ENCODE peak calls at places on chromosomes 2 and 18, in eight cellular contexts. X is cardiac muscle cell, Q is heart left ventricle, F is hepatocyte, W is ovary, O is lower lobe of right lung, B is neural progenitor cell, S is PC-9. V is an unnamed sample.

GRCh38 chr2:1781291-1782080 is 37.2 kb upstream of the PXDN start:
- DNase-seq in X (no peak), Q (no peak), F (no peak), W (no peak), O (no peak), B (no peak), S (no peak), V (no peak)

GRCh38 chr18:36583155-36583745 is 245.6 kb downstream of the TPGS2 start:
- DNase-seq in X (peak; percentile 16), Q (no peak), F (no peak), W (no peak), O (no peak), B (peak; percentile 91), S (no peak), V (no peak)

GRCh38 chr2:191844706-191845105 is 2.2 kb downstream of the CAVIN2 start:
- DNase-seq in X (no peak), Q (no peak), F (no peak), W (no peak), O (no peak), B (no peak), S (no peak), V (no peak)

GRCh38 chr2:133130548-133131246 is 437.6 kb downstream of the NCKAP5 start:
- DNase-seq in X (no peak), Q (no peak), F (no peak), W (no peak), O (no peak), B (no peak), S (no peak), V (no peak)

GRCh38 chr2:237927135-237927534 is 39.7 kb upstream of the UBE2F start:
- DNase-seq in X (no peak), Q (no peak), F (no peak), W (no peak), O (no peak), B (peak; percentile 47), S (no peak), V (no peak)

GRCh38 chr2:107303964-107304363 is 418.0 kb upstream of the ST6GAL2 start:
- DNase-seq in X (peak; percentile 42), Q (no peak), F (no peak), W (no peak), O (no peak), B (no peak), S (no peak), V (no peak)

GRCh38 chr2:169771612-169772011 is 27.1 kb upstream of the SSB start:
- DNase-seq in X (no peak), Q (no peak), F (peak; percentile 30), W (no peak), O (no peak), B (no peak), S (no peak), V (no peak)

GRCh38 chr2:3738454-3738853 is 35.1 kb downstream of the DCDC2C start:
- DNase-seq in X (peak; percentile 21), Q (no peak), F (peak; percentile 59), W (no peak), O (no peak), B (peak; percentile 72), S (peak; percentile 39), V (no peak)

GRCh38 chr2:71468279-71469015 is 15.1 kb downstream of the DYSF start:
- DNase-seq in X (no peak), Q (no peak), F (no peak), W (no peak), O (no peak), B (no peak), S (no peak), V (no peak)

GRCh38 chr2:55986700-55987440 is 63.3 kb upstream of the EFEMP1 start:
- DNase-seq in X (peak; percentile 48), Q (no peak), F (no peak), W (no peak), O (no peak), B (no peak), S (peak; percentile 48), V (no peak)

GRCh38 chr2:75238670-75239330 is 39.5 kb upstream of the TACR1 start:
- DNase-seq in X (peak; percentile 72), Q (no peak), F (no peak), W (no peak), O (no peak), B (no peak), S (peak; percentile 95), V (peak; percentile 63)

GRCh38 chr18:42392416-42392815 is 437.4 kb downstream of the PIK3C3 start:
- DNase-seq in X (no peak), Q (no peak), F (no peak), W (no peak), O (no peak), B (no peak), S (no peak), V (no peak)

GRCh38 chr2:126658910-126659613 is 3.1 kb downstream of the GYPC start:
- DNase-seq in X (peak; percentile 88), Q (peak; percentile 74), F (no peak), W (peak; percentile 59), O (peak; percentile 81), B (no peak), S (no peak), V (no peak)

GRCh38 chr2:194253528-194254259 is 1403.3 kb upstream of the SLC39A10 start:
- DNase-seq in X (no peak), Q (no peak), F (no peak), W (no peak), O (no peak), B (no peak), S (no peak), V (no peak)

GRCh38 chr2:178194600-178195389 is 483 bp downstream of the OSBPL6 start:
- DNase-seq in X (peak; percentile 69), Q (peak; percentile 43), F (peak; percentile 52), W (peak; percentile 42), O (peak; percentile 49), B (peak; percentile 77), S (no peak), V (peak; percentile 4)
- H3K27me3 ChIP-seq in X (peaks cover 30% of the 10 kb centered on the region), Q (no peaks in the 10 kb centered on the region), F (peaks cover 33% of the 10 kb centered on the region), W (no peaks in the 10 kb centered on the region), O (no peaks in the 10 kb centered on the region), B (peaks cover 33% of the 10 kb centered on the region), S (peaks cover 24% of the 10 kb centered on the region), V (no peaks in the 10 kb centered on the region)

GRCh38 chr2:47207614-47208013 is 52.5 kb upstream of the STPG4 start:
- DNase-seq in X (no peak), Q (no peak), F (no peak), W (no peak), O (no peak), B (no peak), S (no peak), V (no peak)
- TF ChIP-seq CTCF in X (no peak), Q (no peak), F (no peak), W (no peak), O (no peak), B (no peak), S (no peak), V (no peak)

GRCh38 chr2:42602218-42602936 is 33.9 kb downstream of the MTA3 start:
- DNase-seq in X (no peak), Q (no peak), F (peak; percentile 8), W (no peak), O (no peak), B (no peak), S (no peak), V (no peak)
- H3K36me3 ChIP-seq in X (no peaks in the 10 kb centered on the region), Q (no peaks in the 10 kb centered on the region), F (no peaks in the 10 kb centered on the region), W (no peaks in the 10 kb centered on the region), O (peaks cover 3% of the 10 kb centered on the region), B (no peaks in the 10 kb centered on the region), S (no peaks in the 10 kb centered on the region), V (peaks cover 2% of the 10 kb centered on the region)

GRCh38 chr2:114056294-114057143 is 166.6 kb downstream of the ACTR3 start:
- DNase-seq in X (no peak), Q (no peak), F (no peak), W (no peak), O (no peak), B (no peak), S (no peak), V (no peak)
- H3K27me3 ChIP-seq in X (no peaks in the 10 kb centered on the region), Q (no peaks in the 10 kb centered on the region), F (no peaks in the 10 kb centered on the region), W (no peaks in the 10 kb centered on the region), O (no peaks in the 10 kb centered on the region), B (no peaks in the 10 kb centered on the region), S (peaks cover 62% of the 10 kb centered on the region), V (no peaks in the 10 kb centered on the region)

GRCh38 chr2:12050381-12050780 is 303.9 kb downstream of the LPIN1 start:
- DNase-seq in X (peak; percentile 29), Q (no peak), F (peak; percentile 23), W (no peak), O (no peak), B (no peak), S (no peak), V (peak; percentile 64)

GRCh38 chr2:12045864-12046291 is 299.4 kb downstream of the LPIN1 start:
- DNase-seq in X (no peak), Q (no peak), F (no peak), W (no peak), O (no peak), B (no peak), S (no peak), V (no peak)

GRCh38 chr2:12047761-12048160 is 301.3 kb downstream of the LPIN1 start:
- DNase-seq in X (no peak), Q (no peak), F (no peak), W (no peak), O (no peak), B (no peak), S (no peak), V (no peak)

GRCh38 chr2:12046641-12047040 is 300.2 kb downstream of the LPIN1 start:
- DNase-seq in X (peak; percentile 69), Q (no peak), F (no peak), W (no peak), O (no peak), B (no peak), S (peak; percentile 81), V (peak; percentile 44)

GRCh38 chr2:12048551-12048950 is 302.1 kb downstream of the LPIN1 start:
- DNase-seq in X (no peak), Q (no peak), F (no peak), W (no peak), O (no peak), B (peak; percentile 56), S (no peak), V (no peak)
- TF ChIP-seq CTCF in X (peak; percentile 31), Q (no peak), F (no peak), W (no peak), O (no peak), B (peak; percentile 52), S (no peak), V (no peak)